ENCODE peak calls at places on chromosomes 7 and 10, in six cellular contexts. B is HCT116, W is hepatocyte, D is neural progenitor cell, R is GM23248, X is SK-N-SH. C is an unnamed sample.
A peak's percentile ranks its signal among the peaks of the same experiment; 100 is the strongest.

GRCh38 chr10:54057357-54057756 is 743.7 kb downstream of the PCDH15 start:
- DNase-seq in B (no peak), W (no peak), D (no peak), R (no peak), X (no peak), C (no peak)

GRCh38 chr7:69431626-69432025 is 166.6 kb upstream of the AUTS2 start:
- DNase-seq in B (no peak), W (no peak), D (no peak), R (no peak), X (no peak), C (no peak)

GRCh38 chr10:20970708-20971107 is 73.6 kb upstream of the NEBL start:
- DNase-seq in B (no peak), W (no peak), D (no peak), R (no peak), X (no peak), C (peak; percentile 87)

GRCh38 chr10:65501259-65501658 is 1424.6 kb upstream of the LRRTM3 start:
- DNase-seq in B (no peak), W (peak; percentile 57), D (no peak), R (no peak), X (no peak), C (peak; percentile 0)

GRCh38 chr7:42575161-42575560 is 336.7 kb downstream of the C7orf25 start:
- DNase-seq in B (no peak), W (no peak), D (no peak), R (no peak), X (no peak), C (no peak)

GRCh38 chr10:80277567-80278250 is 11.7 kb downstream of the MAT1A start:
- DNase-seq in B (no peak), W (peak; percentile 18), D (no peak), R (no peak), X (no peak), C (no peak)

GRCh38 chr7:157339777-157340677 is 3.2 kb downstream of the DNAJB6 start:
- DNase-seq in B (peak; percentile 53), W (peak; percentile 69), D (peak; percentile 67), R (peak; percentile 77), X (peak; percentile 88), C (peak; percentile 75)

GRCh38 chr7:129315916-129316315 is 91.1 kb downstream of the AHCYL2 start:
- DNase-seq in B (no peak), W (no peak), D (no peak), R (no peak), X (no peak), C (no peak)

GRCh38 chr7:132430863-132431822 is 145.1 kb downstream of the PLXNA4 start:
- DNase-seq in B (no peak), W (peak; percentile 50), D (no peak), R (peak; percentile 82), X (peak; percentile 47), C (no peak)

GRCh38 chr7:70640266-70640833 is 491.6 kb upstream of the GALNT17 start:
- DNase-seq in B (no peak), W (peak; percentile 42), D (no peak), R (peak; percentile 64), X (no peak), C (no peak)

GRCh38 chr7:96118449-96119001 is 203.4 kb downstream of the SLC25A13 start:
- DNase-seq in B (no peak), W (peak; percentile 48), D (peak; percentile 15), R (no peak), X (no peak), C (no peak)

GRCh38 chr10:66591865-66592264 is 334.0 kb upstream of the LRRTM3 start:
- DNase-seq in B (no peak), W (no peak), D (no peak), R (no peak), X (no peak), C (no peak)

GRCh38 chr7:46900312-46901263 is 681.3 kb downstream of the TNS3 start:
- DNase-seq in B (no peak), W (no peak), D (no peak), R (peak; percentile 2), X (peak; percentile 34), C (no peak)

GRCh38 chr10:46267132-46267985 is 19.4 kb upstream of the ANTXRL start:
- DNase-seq in B (no peak), W (no peak), D (no peak), R (no peak), X (no peak), C (peak; percentile 29)

GRCh38 chr7:155520114-155520513 is 26.2 kb downstream of the CNPY1 start:
- DNase-seq in B (no peak), W (no peak), D (no peak), R (no peak), X (no peak), C (no peak)

GRCh38 chr7:128993419-128993818 is 55.7 kb downstream of the IRF5 start:
- DNase-seq in B (no peak), W (no peak), D (no peak), R (no peak), X (peak; percentile 16), C (no peak)

GRCh38 chr10:132920101-132920925 is 22.1 kb downstream of the CFAP46 start:
- DNase-seq in B (no peak), W (no peak), D (no peak), R (no peak), X (no peak), C (no peak)

GRCh38 chr7:45937862-45938261 is 16.8 kb upstream of the IGFBP3 start:
- DNase-seq in B (no peak), W (no peak), D (no peak), R (no peak), X (no peak), C (no peak)

GRCh38 chr10:132443998-132444876 is 47.2 kb downstream of the PWWP2B start:
- DNase-seq in B (no peak), W (peak; percentile 66), D (no peak), R (no peak), X (no peak), C (peak; percentile 41)

GRCh38 chr7:40800771-40801170 is 666.0 kb downstream of the SUGCT start:
- DNase-seq in B (no peak), W (no peak), D (peak; percentile 8), R (no peak), X (no peak), C (no peak)

GRCh38 chr10:1155791-1156615 is 99.8 kb downstream of the WDR37 start:
- DNase-seq in B (no peak), W (no peak), D (no peak), R (no peak), X (peak; percentile 49), C (no peak)

GRCh38 chr10:59808896-59809643 is 55.8 kb upstream of the MRLN start:
- DNase-seq in B (peak; percentile 42), W (peak; percentile 81), D (peak; percentile 72), R (peak; percentile 64), X (peak; percentile 54), C (peak; percentile 54)

GRCh38 chr10:95506056-95506737 is 55.0 kb downstream of the SORBS1 start:
- DNase-seq in B (no peak), W (no peak), D (no peak), R (no peak), X (no peak), C (no peak)

GRCh38 chr10:89373916-89374711 is 3.7 kb upstream of the IFIT1B start:
- DNase-seq in B (no peak), W (peak; percentile 69), D (no peak), R (peak; percentile 95), X (peak; percentile 41), C (no peak)

DNA sequence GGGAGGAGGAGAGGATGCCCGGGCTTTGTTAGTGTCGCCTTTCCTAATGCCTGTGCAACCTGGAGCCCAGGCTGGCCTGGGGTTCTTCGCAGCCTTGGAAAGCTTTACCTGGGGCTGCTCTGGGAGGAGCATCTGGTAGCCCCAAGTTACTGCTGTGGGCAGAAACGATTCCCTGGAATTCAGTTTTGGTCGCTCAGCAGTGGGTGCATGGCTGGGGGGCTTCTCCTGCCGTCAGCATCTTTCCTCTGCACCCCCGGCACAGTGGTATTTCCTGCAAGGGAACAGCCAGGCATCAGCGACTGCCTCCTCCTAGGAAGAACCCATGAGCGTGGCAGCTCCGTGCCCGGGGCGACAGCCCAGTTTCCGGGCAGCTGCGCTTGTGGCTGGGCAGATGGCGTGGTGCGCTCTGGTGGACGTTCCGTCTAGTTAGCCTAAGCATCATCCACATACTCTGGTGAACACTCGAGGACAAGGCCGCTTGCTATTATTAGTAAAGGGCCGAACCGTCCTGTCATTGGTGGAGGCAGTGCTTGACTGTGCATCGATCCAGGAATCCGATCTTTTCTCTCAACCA is 107.0 kb upstream of the BTBD16 start:
- DNase-seq in B (no peak), W (peak; percentile 41), D (peak; percentile 60), R (no peak), X (peak; percentile 82), C (no peak)
- H3K27ac ChIP-seq in B (no peak overlapping the region), W (peak overlapping the region; percentile 3), D (peak overlapping the region; percentile 73), R (no peak overlapping the region), X (no peak overlapping the region), C (no peak overlapping the region)

GRCh38 chr10:42984761-42985325 is 92.0 kb upstream of the RET start:
- DNase-seq in B (no peak), W (no peak), D (no peak), R (no peak), X (no peak), C (no peak)

GRCh38 chr10:42985436-42986316 is 91.2 kb upstream of the RET start:
- DNase-seq in B (no peak), W (no peak), D (no peak), R (no peak), X (no peak), C (no peak)

GRCh38 chr10:42982886-42983594 is 93.8 kb upstream of the RET start:
- DNase-seq in B (no peak), W (no peak), D (no peak), R (no peak), X (no peak), C (no peak)

GRCh38 chr10:42983595-42983990 is 93.3 kb upstream of the RET start:
- DNase-seq in B (no peak), W (no peak), D (no peak), R (no peak), X (no peak), C (no peak)

GRCh38 chr10:42984035-42984610 is 92.7 kb upstream of the RET start:
- DNase-seq in B (no peak), W (no peak), D (no peak), R (no peak), X (peak; percentile 9), C (no peak)
- TF ChIP-seq EZH2phosphoT487 in B (no peak), W (no peak), D (no peak), R (no peak), X (no peak), C (no peak)

DNA sequence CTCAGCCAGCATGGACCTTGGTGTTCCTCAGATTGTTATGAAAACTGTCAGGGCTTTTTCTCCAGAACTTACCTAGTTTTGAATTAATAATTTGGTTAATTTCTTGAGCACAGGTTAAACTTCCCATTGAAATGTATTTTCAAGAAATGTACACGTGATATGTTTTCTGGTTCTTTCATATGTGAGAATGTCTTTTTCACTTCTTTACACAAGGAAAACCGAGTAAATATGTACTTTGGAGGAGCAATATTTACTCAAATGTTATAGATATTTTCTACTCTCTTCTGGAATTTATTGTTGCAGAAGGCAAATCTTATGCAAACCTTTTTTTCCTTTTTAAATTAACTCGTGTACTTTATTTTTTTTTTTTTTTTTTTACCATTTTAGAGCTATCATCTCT is 134.3 kb downstream of the AHR start:
- DNase-seq in B (no peak), W (no peak), D (no peak), R (no peak), X (no peak), C (no peak)
- H3K9me3 ChIP-seq in B (peaks cover 7% of the 10 kb centered on the region), W (peaks cover 4% of the 10 kb centered on the region), D (peaks cover 8% of the 10 kb centered on the region), R (peaks cover 3% of the 10 kb centered on the region), X (no peaks in the 10 kb centered on the region), C (peaks cover 3% of the 10 kb centered on the region)

GRCh38 chr7:158824028-158824427 is 5.3 kb downstream of the ESYT2 start:
- DNase-seq in B (no peak), W (no peak), D (no peak), R (peak; percentile 71), X (no peak), C (peak; percentile 19)
- H3K27ac ChIP-seq in B (no peak overlapping the region), W (no peak overlapping the region), D (no peak overlapping the region), R (peak overlapping the region; percentile 1), X (no peak overlapping the region), C (no peak overlapping the region)

GRCh38 chr10:52814506-52814905 is 41.9 kb upstream of the MBL2 start:
- DNase-seq in B (no peak), W (no peak), D (no peak), R (no peak), X (no peak), C (peak; percentile 84)
- TF ChIP-seq EZH2phosphoT487 in B (no peak), W (no peak), D (no peak), R (no peak), X (no peak), C (no peak)

C was measured in OCI-LY7.